ENCODE peak calls at places on chromosomes 1 and 21, in five cellular contexts. T, B, K, W and Q are unnamed samples.

GRCh38 chr1:43414634-43415223 is 25.0 kb downstream of the SZT2 start:
- DNase-seq in K (peak; percentile 70), W (peak; percentile 36), T (peak; percentile 67), B (peak; percentile 48), Q (peak; percentile 68)

GRCh38 chr1:219544163-219544846 is 68.6 kb downstream of the ZC3H11B start:
- DNase-seq in B (no peak), T (no peak), K (no peak), W (no peak), Q (no peak)

GRCh38 chr1:42302034-42302433 is 33.0 kb downstream of the FOXJ3 start:
- DNase-seq in W (no peak), T (no peak), B (no peak), K (no peak), Q (no peak)

GRCh38 chr1:239816090-239816812 is 275.4 kb upstream of the FMN2 start:
- DNase-seq in T (no peak), K (peak; percentile 70), W (no peak), B (no peak), Q (no peak)

GRCh38 chr1:153775432-153776311 is 465 bp downstream of the SLC27A3 start:
- DNase-seq in K (peak; percentile 62), W (peak; percentile 70), T (peak; percentile 76), B (peak; percentile 42), Q (peak; percentile 80)

GRCh38 chr1:170590921-170591705 is 59.1 kb downstream of the GORAB start:
- DNase-seq in K (no peak), T (no peak), W (no peak), B (no peak), Q (no peak)

GRCh38 chr1:11550664-11551283 is 71.8 kb downstream of the DISP3 start:
- DNase-seq in T (peak; percentile 13), W (peak; percentile 69), K (peak; percentile 74), B (peak; percentile 38), Q (no peak)

GRCh38 chr21:17795084-17796036 is 23.8 kb downstream of the C21orf91 start:
- DNase-seq in W (no peak), T (no peak), K (no peak), B (no peak), Q (no peak)

GRCh38 chr1:54950361-54951163 is 29.9 kb upstream of the TMEM61 start:
- DNase-seq in B (peak; percentile 60), K (peak; percentile 85), T (peak; percentile 91), W (peak; percentile 66), Q (peak; percentile 67)

GRCh38 chr1:1401457-1402010 is 2.4 kb upstream of the CCNL2 start:
- DNase-seq in W (no peak), T (no peak), K (no peak), B (no peak), Q (no peak)
- TF ChIP-seq POLR2A in W (no peak), T (no peak), K (no peak), B (no peak), Q (no peak)

GRCh38 chr1:6239950-6240768 is 3.8 kb upstream of the HES3 start:
- DNase-seq in K (no peak), T (no peak), W (no peak), B (no peak), Q (no peak)
- H3K4me1 ChIP-seq in K (peaks cover 14% of the 10 kb centered on the region), T (no peaks in the 10 kb centered on the region), W (peaks cover 31% of the 10 kb centered on the region), B (peaks cover 8% of the 10 kb centered on the region), Q (peaks cover 4% of the 10 kb centered on the region)

DNA sequence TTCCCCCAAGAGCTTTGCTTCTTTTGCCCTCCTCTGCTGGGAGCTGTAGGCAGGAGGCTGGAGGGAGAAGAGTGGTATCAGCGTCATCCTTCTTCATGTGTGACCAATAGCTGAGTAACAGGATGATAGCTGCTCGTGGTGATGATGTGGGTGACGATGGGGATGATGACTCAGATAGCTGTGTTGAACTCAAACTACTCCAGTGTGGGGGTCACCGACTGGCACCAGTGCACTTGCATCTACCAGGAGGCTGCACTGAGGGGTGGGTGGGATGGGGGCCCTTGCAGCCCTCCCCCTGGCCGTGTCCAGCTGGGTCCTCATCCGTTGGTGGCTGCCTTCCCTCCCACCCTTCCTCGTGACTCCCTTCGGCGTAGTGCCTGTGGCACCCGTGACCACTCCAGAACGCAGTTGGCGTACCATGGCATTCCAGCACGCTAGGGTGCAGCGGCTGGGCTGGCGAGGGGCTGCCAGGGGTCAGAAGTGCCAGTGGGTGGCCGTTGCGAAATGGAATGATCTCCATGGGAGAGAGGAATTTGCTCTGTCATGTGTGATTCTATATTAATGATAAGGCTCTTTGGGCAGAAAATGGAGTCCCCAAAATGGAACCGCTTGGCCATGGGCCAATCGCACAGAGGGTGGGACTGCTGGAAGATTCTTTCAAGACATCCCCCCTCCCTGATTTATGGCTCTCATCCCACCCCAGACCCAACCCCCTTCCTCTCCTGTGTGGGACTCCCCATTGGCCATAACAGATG is 1.3 kb downstream of the IGFN1 start:
- DNase-seq in B (peak; percentile 32), K (peak; percentile 8), T (no peak), W (no peak), Q (no peak)
- TF ChIP-seq POLR2A in B (no peak), K (no peak), T (no peak), W (no peak), Q (no peak)

DNA sequence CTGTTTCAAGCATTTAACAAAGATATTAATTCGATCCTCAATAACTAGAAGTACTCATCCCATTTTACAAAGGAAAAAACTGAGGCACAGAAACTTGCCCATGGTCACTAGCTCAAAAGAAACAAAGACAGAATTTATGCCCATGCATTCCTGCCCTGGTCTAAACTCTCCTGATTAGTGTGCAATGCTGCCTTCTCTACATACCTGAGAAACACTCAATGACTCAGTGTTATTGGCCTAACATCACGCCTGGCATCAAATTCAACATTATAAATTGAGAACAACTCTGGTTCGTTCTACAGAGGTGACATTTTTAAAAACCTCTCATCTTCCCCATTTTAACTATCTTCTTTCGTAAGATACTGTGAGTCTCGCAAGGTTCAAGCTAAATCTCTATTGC is 5.2 kb downstream of the APP start:
- DNase-seq in B (no peak), W (no peak), K (no peak), T (no peak), Q (no peak)
- H3K4me1 ChIP-seq in B (peaks cover 32% of the 10 kb centered on the region), W (peaks cover 46% of the 10 kb centered on the region), K (peaks cover 63% of the 10 kb centered on the region), T (no peaks in the 10 kb centered on the region), Q (peaks cover 10% of the 10 kb centered on the region)

DNA sequence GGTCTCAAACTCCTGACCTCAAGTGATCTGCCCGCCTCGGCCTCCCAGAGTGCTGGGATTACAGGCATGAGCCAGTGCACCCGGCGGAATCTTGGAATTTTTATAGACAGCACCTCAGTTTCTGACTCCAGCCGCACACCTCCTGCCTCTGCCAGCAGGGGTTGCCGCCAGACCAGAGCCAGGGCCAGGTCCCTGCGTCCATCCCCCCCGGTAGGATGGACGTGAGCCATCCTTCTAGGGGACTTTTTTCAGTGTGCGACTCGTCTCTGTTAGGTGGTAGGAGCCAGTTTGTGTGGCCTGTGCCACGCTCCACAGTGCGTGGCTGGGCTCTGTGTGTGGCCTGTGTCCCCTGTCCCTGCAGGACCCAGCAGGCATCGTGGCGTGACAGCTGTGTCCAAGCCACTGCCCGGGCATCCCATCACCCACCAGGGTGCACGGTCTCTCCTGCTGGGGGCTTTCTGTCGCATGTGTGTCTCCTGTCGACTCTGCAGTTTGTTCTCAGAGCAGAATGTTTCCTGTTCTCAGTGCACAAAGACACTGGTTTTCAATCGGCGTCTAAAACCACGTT is 15.6 kb downstream of the CSTB start:
- DNase-seq in W (no peak), K (no peak), T (no peak), B (no peak), Q (no peak)
- TF ChIP-seq POLR2A in W (no peak), K (no peak), T (no peak), B (no peak), Q (no peak)

DNA sequence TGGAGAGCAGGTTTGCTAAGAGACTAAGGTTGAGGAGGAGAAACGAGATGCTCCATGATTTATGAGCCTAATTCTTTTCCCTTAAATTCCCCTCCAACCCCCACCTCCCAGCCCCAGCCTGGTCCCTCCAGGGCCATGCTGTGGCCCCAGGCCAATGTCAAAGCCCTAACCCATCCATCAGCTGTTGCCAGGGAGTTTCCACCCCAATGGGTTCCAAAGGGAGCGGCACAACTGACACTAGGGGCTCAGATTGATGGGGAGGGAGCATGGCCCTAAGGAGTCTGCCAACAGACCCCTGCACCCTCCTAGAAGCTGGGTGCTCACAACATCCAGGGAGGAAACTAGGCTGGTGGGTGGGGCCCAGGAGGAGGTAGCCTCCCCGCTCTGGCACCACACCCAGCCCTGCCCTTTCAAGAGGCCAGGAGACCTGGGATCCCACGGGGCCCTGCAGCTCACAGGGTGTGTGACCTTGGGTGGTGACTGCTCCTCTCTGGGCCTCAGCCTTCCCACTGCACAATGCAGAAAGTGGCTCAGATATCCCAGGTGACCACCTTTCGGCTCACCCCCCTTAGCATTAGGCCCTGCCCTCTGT is 12.9 kb downstream of the AHDC1 start:
- DNase-seq in K (peak; percentile 81), W (no peak), T (no peak), B (no peak), Q (no peak)
- H3K4me1 ChIP-seq in K (peaks cover 100% of the 10 kb centered on the region), W (peaks cover 100% of the 10 kb centered on the region), T (no peaks in the 10 kb centered on the region), B (peaks cover 23% of the 10 kb centered on the region), Q (peaks cover 71% of the 10 kb centered on the region)

GRCh38 chr1:26111530-26112406 is at the start of gene PDIK1L:
- DNase-seq in K (peak; percentile 94), B (peak; percentile 93), W (peak; percentile 96), T (peak; percentile 85), Q (peak; percentile 96)
- TF ChIP-seq POLR2A in K (no peak), B (peak; percentile 43), W (peak; percentile 73), T (peak; percentile 62), Q (peak; percentile 59)